ENCODE peak calls at places on chromosomes 7 and 10, in four cellular contexts. E is H1, U is H9, L is IMR-90. Q is an unnamed sample.

GRCh38 chr10:97781541-97782331 is 9.9 kb upstream of the SFRP5 start:
- DNase-seq in L (no peak), E (no peak), U (no peak), Q (no peak)

GRCh38 chr10:100019824-100020160 is 10.0 kb upstream of the DNMBP start:
- DNase-seq in E (no peak), L (no peak), U (peak), Q (no peak)

GRCh38 chr10:35369049-35369760 is 32.9 kb downstream of the CCNY start:
- DNase-seq in L (peak), U (no peak), E (no peak), Q (no peak)

GRCh38 chr10:6058677-6059475 is 3.3 kb downstream of the IL2RA start:
- DNase-seq in U (no peak), L (no peak), E (no peak), Q (no peak)

GRCh38 chr10:131729938-131730660 is 170.7 kb upstream of the PPP2R2D start:
- DNase-seq in U (peak), L (no peak), E (no peak), Q (no peak)

GRCh38 chr7:133511242-133511641 is 258.4 kb downstream of the EXOC4 start:
- DNase-seq in E (no peak), L (no peak), U (no peak), Q (no peak)

GRCh38 chr10:26803849-26804248 is 56.9 kb downstream of the ABI1 start:
- DNase-seq in E (no peak), L (no peak), U (no peak), Q (no peak)

GRCh38 chr7:130352335-130353074 is 7.9 kb downstream of the CPA5 start:
- DNase-seq in L (peak), U (no peak), E (no peak), Q (no peak)

GRCh38 chr7:3712841-3713240 is 411.8 kb downstream of the SDK1 start:
- DNase-seq in L (no peak), E (no peak), U (no peak), Q (no peak)

DNA sequence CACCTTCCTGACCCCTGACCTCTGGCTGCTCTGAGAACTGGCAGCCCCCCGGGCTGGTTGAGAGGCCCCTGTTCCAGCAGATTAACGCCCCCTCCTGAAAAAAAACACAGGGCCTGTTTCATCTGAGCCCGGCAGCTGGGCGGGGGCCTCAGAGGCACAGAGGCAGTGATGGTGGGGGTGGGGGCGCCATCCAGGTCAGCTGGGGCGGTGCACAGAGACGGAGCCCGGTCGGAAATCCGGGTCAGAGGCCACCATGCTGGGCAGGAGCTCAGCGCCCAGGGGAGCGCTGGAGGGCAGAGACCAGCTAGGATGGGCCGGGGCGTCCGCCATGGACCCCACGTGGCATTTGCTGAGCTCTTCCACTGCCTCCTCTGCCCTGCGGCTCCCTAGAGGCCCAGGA is 68.0 kb downstream of the UNCX start:
- DNase-seq in U (no peak), L (no peak), E (no peak), Q (no peak)
- H4K91ac ChIP-seq in U (no peak), L (no peak), E (no peak), Q (peak)

DNA sequence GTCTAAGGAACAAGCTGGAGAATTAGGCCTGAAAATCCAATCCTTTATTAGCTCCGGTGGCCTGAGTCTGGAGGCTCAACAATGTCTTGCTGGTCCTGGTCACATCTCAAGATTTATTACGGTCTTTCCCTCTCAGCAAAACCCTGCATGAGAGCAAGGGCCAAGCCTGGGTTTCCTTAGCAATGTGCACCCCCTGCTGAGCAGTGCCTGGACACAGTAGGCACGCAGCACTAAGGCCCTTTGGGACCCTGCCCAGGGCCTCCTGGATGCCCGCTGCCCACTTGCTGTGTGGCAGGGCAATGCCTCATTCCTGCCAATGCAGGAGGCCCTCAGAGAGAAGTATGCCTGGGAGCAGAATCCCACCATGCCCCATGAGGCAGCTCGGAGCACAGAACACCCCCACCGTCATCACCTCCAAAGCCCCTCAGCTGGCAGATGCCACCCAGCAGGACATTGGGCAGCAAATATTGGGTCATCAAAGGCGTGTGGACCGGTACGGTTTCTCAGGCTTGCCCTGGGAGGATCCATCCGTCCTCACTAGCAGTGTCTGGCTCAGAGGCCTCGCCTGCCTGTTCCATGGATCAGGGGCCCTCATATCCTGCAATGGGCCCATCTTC is 156.4 kb downstream of the OAT start:
- DNase-seq in E (no peak), U (no peak), L (no peak), Q (no peak)
- H4K91ac ChIP-seq in E (no peak), U (no peak), L (no peak), Q (no peak)

GRCh38 chr7:118995395-118995794 is 770.9 kb downstream of the ANKRD7 start:
- DNase-seq in U (no peak), L (peak), E (no peak), Q (no peak)
- H4K91ac ChIP-seq in U (no peak), L (no peak), E (no peak), Q (no peak)

GRCh38 chr10:47415520-47416304 is 31.6 kb upstream of the ZNF488 start:
- DNase-seq in L (no peak), E (no peak), U (no peak), Q (no peak)
- H4K91ac ChIP-seq in L (no peak), E (no peak), U (no peak), Q (no peak)

DNA sequence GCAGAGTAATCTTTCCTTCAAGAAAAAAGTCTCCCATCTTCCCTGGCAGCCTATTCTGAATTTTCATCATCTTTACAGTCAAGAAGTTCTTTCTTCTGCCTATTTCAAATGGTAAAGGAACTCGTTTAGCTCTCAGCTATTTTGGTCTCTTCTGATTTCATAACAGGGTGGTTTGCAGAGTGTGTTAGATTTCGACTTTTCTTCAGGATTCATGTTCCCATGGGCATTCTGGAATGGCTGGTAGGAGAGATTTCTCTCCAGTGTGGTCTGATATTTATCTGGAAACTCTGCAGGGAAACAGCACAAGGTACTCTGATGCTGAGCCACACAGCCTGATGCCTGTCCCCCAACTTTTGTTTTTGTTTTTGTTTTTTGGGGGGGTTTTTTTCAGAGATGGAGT is 111.1 kb upstream of the FAM171A1 start:
- DNase-seq in L (no peak), U (no peak), E (no peak), Q (no peak)
- H4K91ac ChIP-seq in L (no peak), U (no peak), E (no peak), Q (no peak)

DNA sequence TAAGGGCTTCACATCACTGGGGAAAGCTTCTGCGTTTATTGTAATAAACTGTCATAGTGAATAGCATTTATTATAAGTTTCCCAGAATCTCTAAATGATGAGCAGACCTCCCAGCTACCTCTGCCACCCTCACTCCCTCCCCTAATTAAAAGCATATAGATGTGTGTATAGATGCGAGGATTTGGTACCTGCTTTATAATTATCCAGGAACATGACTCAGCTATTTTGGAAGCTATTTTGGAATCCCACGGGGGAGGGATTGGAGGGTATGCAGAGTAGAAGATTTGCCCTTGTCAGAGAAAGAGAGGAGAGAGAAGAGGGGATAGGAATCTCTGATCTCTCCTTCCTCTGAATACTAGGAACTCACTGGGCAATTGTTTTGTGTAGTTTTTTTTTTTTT is 455.3 kb downstream of the ADRA2A start:
- DNase-seq in U (no peak), E (no peak), L (no peak), Q (no peak)
- H4K91ac ChIP-seq in U (no peak), E (no peak), L (no peak), Q (no peak)

DNA sequence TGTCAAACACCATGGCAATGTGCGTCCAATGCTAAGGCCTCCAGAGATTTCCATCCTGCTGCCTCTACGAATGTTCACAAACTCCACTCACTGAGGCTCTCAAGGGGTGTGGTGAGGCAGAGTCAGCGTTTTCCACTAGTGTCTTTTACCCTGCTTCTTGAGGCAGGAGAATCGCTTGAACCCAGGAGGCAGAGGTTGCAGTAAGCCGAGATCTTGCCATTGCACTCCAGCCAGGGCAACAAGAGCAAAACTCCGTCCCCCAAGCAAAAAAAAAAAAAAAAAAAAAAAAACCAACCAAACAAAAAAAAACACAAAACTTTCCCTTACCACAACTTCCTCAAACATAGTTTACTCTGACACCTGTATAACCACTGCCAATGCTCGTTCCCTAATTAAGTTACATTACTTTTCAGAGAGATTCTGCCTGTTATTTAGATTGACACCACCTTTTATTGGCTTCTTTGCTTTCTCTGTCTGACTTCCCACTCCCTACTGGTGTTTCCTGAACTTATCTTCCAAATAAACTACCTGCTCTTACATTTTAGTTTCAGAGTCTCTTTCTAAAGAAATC is 102.1 kb upstream of the ZNF746 start:
- DNase-seq in E (no peak), U (no peak), L (no peak), Q (no peak)
- H4K91ac ChIP-seq in E (no peak), U (no peak), L (no peak), Q (no peak)

GRCh38 chr7:137096607-137097006 is 228.2 kb downstream of the CHRM2 start:
- DNase-seq in E (no peak), U (no peak), L (peak), Q (no peak)

GRCh38 chr7:137097111-137097510 is 228.7 kb downstream of the CHRM2 start:
- DNase-seq in L (peak), E (no peak), U (no peak), Q (no peak)

GRCh38 chr7:137086896-137087295 is 218.4 kb downstream of the CHRM2 start:
- DNase-seq in U (no peak), L (no peak), E (no peak), Q (no peak)

GRCh38 chr7:137093198-137093597 is 224.7 kb downstream of the CHRM2 start:
- DNase-seq in E (no peak), L (no peak), U (no peak), Q (no peak)

GRCh38 chr7:137091396-137091795 is 222.9 kb downstream of the CHRM2 start:
- DNase-seq in L (no peak), E (peak), U (peak), Q (peak)
- H4K91ac ChIP-seq in L (peak), E (no peak), U (no peak), Q (no peak)

GRCh38 chr10:78656397-78656796 is 412.4 kb upstream of the ZMIZ1 start:
- DNase-seq in U (no peak), L (no peak), E (no peak), Q (no peak)
- H4K91ac ChIP-seq in U (no peak), L (no peak), E (no peak), Q (no peak)

DNA sequence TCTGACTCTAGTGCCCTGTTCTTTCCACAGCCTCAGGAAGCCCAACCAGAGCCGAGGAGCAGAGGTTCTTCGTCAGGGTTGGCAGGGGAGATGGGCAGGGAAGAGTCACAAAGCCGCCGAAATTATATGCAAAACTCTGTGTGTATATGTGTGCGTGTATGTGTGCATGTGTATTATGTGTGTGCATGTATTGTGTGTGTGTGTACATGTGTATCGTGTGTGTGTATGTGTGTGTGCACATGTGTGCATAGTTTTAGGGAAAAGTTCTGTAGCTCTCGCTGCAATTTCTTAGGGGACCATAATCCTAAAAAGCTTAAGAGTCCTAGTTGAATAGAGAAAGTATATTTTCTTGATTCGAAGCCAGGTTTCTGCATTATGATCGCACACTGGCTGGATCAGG is 17.0 kb downstream of the DNAJB12 start:
- DNase-seq in E (no peak), L (no peak), U (no peak), Q (no peak)
- H4K91ac ChIP-seq in E (no peak), L (no peak), U (no peak), Q (no peak)